ENCODE peak calls at places on chromosomes 3 and 15, in ten cellular contexts. X is uterus, L is A549, Y is neural progenitor cell, T is body of pancreas, I is psoas muscle, S is RWPE2, P is fibroblast of mammary gland, V is spleen, N is lower leg skin. M is an unnamed sample.

GRCh38 chr15:96687388-96688107 is 357.0 kb downstream of the NR2F2 start:
- DNase-seq in N (no peak), S (no peak), Y (no peak), T (no peak), I (no peak), P (no peak), X (no peak), V (no peak), L (no peak), M (no peak)

GRCh38 chr15:57747206-57747605 is 40.7 kb downstream of the POLR2M start:
- DNase-seq in N (no peak), T (no peak), X (peak), S (no peak), Y (no peak), L (no peak), I (peak), V (no peak), P (peak), M (no peak)

GRCh38 chr3:16251316-16252085 is 13.2 kb downstream of the DPH3 start:
- DNase-seq in Y (no peak), X (no peak), I (no peak), L (no peak), S (no peak), V (peak), N (no peak), T (no peak), P (no peak), M (no peak)

GRCh38 chr3:4763604-4764247 is 215.5 kb upstream of the BHLHE40 start:
- DNase-seq in S (no peak), V (no peak), Y (no peak), X (no peak), I (no peak), L (no peak), N (no peak), T (no peak), P (no peak), M (no peak)

GRCh38 chr3:32500880-32501784 is 1.5 kb downstream of the CMTM6 start:
- DNase-seq in V (peak), L (no peak), Y (no peak), P (no peak), N (no peak), T (no peak), I (no peak), X (no peak), S (no peak), M (no peak)

GRCh38 chr3:64240445-64240844 is 15.2 kb upstream of the PRICKLE2 start:
- DNase-seq in I (no peak), V (no peak), N (no peak), X (no peak), L (no peak), Y (no peak), S (no peak), T (no peak), P (peak), M (no peak)

GRCh38 chr3:112786002-112786590 is 60.6 kb downstream of the CD200R1L start:
- DNase-seq in S (no peak), N (no peak), P (no peak), I (no peak), Y (no peak), L (no peak), V (no peak), X (no peak), T (no peak), M (no peak)

GRCh38 chr3:100023595-100023994 is 90.7 kb downstream of the FILIP1L start:
- DNase-seq in T (no peak), P (no peak), Y (no peak), S (no peak), N (no peak), X (no peak), L (no peak), I (no peak), V (no peak), M (no peak)

GRCh38 chr3:6516694-6517093 is 344.2 kb upstream of the GRM7 start:
- DNase-seq in I (no peak), S (no peak), X (no peak), V (no peak), T (no peak), P (no peak), N (no peak), L (no peak), Y (no peak), M (no peak)

GRCh38 chr3:37030573-37030972 is 37.3 kb downstream of the MLH1 start:
- DNase-seq in S (no peak), P (no peak), I (no peak), V (no peak), T (no peak), X (no peak), N (no peak), L (no peak), Y (no peak), M (no peak)

GRCh38 chr15:66803182-66803729 is 101.2 kb downstream of the SMAD6 start:
- DNase-seq in P (peak), T (peak), V (peak), L (peak), X (peak), N (peak), Y (peak), S (peak), I (peak), M (peak)

GRCh38 chr3:127886276-127886862 is 28.7 kb upstream of the KBTBD12 start:
- DNase-seq in Y (no peak), T (no peak), X (no peak), V (no peak), L (no peak), N (no peak), S (no peak), P (no peak), I (no peak), M (no peak)

GRCh38 chr3:150370129-150370602 is 37.9 kb upstream of the TSC22D2 start:
- DNase-seq in S (peak), L (peak), T (no peak), P (peak), Y (peak), X (peak), V (no peak), I (peak), N (peak), M (peak)

GRCh38 chr3:188834349-188834748 is 337.4 kb upstream of the TPRG1 start:
- DNase-seq in I (no peak), X (no peak), Y (no peak), S (no peak), L (no peak), P (no peak), N (no peak), V (no peak), T (no peak), M (no peak)

DNA sequence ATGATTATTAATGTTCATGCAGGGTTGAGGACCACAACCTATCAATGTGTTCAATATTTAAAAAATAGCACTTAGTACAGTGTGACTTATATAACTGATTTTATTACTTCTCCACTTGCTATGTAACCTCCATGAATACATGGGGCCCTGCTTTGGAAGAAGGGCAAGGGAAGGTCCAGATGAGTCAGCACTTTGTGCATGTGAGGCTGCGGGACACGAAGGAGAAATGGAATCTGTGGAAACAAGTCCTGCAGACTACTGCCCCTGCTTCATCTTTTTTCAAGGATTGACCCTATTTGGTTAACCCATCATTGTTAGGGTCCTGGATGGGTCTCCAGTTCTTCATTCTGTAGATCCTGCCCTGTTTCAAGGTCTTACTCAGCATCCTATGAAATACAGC is 1.6 kb downstream of the NXPE3 start:
- DNase-seq in V (no peak), N (no peak), T (no peak), Y (peak), P (peak), X (peak), L (peak), I (no peak), S (no peak), M (peak)
- H3K4me3 ChIP-seq in V (no peak), N (no peak), T (no peak), Y (no peak), P (peak), X (peak), L (peak), I (peak), S (no peak), M (peak)

GRCh38 chr3:107514453-107514852 is 8.3 kb upstream of the BBX start:
- DNase-seq in L (no peak), Y (no peak), S (no peak), I (no peak), N (no peak), X (no peak), V (no peak), T (no peak), P (no peak), M (no peak)
- TF ChIP-seq CTCF in L (no peak), Y (no peak), S (peak), I (no peak), N (no peak), X (no peak), V (no peak), T (no peak), P (no peak), M (no peak)

DNA sequence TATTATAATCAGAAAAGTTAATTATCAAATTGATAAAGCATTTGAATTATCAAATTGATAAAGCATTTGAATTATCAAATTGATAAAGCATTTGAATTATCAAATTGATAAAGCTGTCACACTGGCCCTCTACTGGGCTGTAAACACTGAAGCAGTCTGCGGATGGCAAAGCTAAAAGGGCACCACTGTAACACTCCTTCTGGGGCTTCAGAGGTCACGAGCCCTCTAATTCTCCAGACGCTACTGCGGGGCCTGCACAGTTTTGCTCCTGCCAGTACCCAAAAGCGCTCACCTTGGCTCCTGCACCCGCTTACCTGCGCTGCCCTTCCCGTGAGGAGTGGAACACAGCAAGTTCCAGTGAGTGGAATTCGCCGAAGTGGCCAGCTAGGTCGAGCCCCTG is 409.0 kb upstream of the KCNMB2 start:
- DNase-seq in Y (peak), V (no peak), S (no peak), T (no peak), L (no peak), X (no peak), P (no peak), N (no peak), I (no peak), M (no peak)
- H3K4me3 ChIP-seq in Y (no peak), V (no peak), S (no peak), T (no peak), L (no peak), X (no peak), P (no peak), N (no peak), I (no peak), M (no peak)

DNA sequence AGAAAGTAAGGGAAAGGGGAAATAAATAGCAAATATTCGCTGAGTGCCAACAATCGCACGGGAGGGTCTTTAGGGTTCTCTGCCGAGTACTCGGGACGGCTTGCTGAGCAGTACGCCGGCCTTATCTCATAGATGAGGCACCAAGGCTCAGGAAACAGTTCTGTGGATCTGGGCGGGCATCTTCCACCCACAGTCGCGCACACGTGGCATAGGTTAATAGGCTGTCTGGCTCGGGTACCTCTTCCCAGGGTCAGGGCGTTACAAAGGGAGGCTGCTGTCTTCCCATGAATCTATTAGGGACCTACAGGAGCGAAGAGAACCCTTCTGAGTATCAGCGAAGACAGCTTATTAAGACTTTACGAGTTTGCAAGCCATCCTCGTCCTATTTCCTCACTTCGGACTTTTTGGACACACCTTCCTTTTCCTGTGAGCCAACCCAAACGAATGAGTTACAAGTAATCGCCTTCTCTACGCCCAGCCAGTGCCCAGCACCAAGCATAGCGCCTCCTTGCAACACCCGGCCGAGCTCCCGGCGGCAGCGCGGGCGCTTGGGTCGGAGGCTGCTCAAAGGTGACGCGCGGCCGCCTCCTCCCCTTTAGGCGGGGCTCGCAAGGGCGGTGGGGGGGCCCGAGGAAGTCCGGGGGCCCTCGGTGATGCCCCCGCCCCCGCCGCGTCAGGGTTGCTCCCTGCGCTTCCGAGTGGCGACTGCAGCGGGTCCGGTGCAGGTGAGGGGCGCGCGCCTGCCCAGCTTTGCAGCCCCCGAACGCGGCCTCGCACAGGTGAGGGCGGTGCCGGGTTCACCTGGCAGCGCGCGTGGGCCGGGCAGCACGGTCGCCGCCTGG is at the start of gene MCTP2:
- DNase-seq in S (peak), N (peak), Y (peak), L (no peak), I (peak), P (peak), X (peak), V (peak), T (peak), M (peak)
- TF ChIP-seq CTCF in S (peak), N (no peak), Y (peak), L (no peak), I (no peak), P (no peak), X (no peak), V (no peak), T (no peak), M (peak)

GRCh38 chr3:55283441-55283925 is 203.6 kb downstream of the WNT5A start:
- DNase-seq in I (no peak), T (no peak), Y (no peak), P (no peak), N (no peak), V (no peak), X (no peak), S (no peak), L (no peak), M (no peak)
- H3K4me3 ChIP-seq in I (no peak), T (no peak), Y (no peak), P (no peak), N (no peak), V (no peak), X (no peak), S (no peak), L (no peak), M (no peak)

GRCh38 chr3:141412936-141413354 is 44.6 kb downstream of the ZBTB38 start:
- DNase-seq in V (no peak), X (peak), L (no peak), I (peak), S (no peak), Y (peak), N (peak), T (peak), P (peak), M (no peak)
- TF ChIP-seq CTCF in V (no peak), X (no peak), L (no peak), I (no peak), S (no peak), Y (no peak), N (no peak), T (no peak), P (no peak), M (no peak)

M was measured in AG04449.